ENCODE peak calls at places on chromosomes 1 and 21, in five cellular contexts. G is body of pancreas, S is choroid plexus epithelial cell, M is GM23338, A is neural progenitor cell. L is an unnamed sample.

GRCh38 chr1:5811419-5811818 is 180.8 kb downstream of the NPHP4 start:
- DNase-seq in G (no peak), S (no peak), M (no peak), A (peak), L (no peak)

GRCh38 chr1:176539018-176539417 is 76.0 kb downstream of the PAPPA2 start:
- DNase-seq in G (no peak), S (no peak), M (no peak), A (peak), L (no peak)

GRCh38 chr1:107626075-107626796 is 338.7 kb downstream of the VAV3 start:
- DNase-seq in G (no peak), S (no peak), M (no peak), A (no peak), L (no peak)

GRCh38 chr21:34846601-34847112 is 177.9 kb downstream of the CLIC6 start:
- DNase-seq in G (no peak), S (peak), M (no peak), A (peak), L (peak)

GRCh38 chr1:195591917-195592672 is 1016.1 kb downstream of the KCNT2 start:
- DNase-seq in G (no peak), S (peak), M (no peak), A (no peak), L (no peak)

GRCh38 chr1:5509664-5510452 is 482.4 kb downstream of the NPHP4 start:
- DNase-seq in G (peak), S (peak), M (peak), A (peak), L (peak)

GRCh38 chr21:32539378-32539777 is 45.9 kb downstream of the TCP10L start:
- DNase-seq in G (no peak), S (no peak), M (no peak), A (no peak), L (no peak)

GRCh38 chr1:17498214-17498613 is 41.3 kb upstream of the ARHGEF10L start:
- DNase-seq in G (no peak), S (no peak), M (no peak), A (no peak), L (no peak)

GRCh38 chr1:39507230-39507928 is 15.9 kb downstream of the BMP8A start:
- DNase-seq in G (no peak), S (peak), M (peak), A (peak), L (no peak)

GRCh38 chr21:33734818-33735217 is 92.5 kb downstream of the ITSN1 start:
- DNase-seq in G (no peak), S (no peak), M (no peak), A (no peak), L (no peak)

GRCh38 chr21:28229811-28230210 is 762.9 kb downstream of the LTN1 start:
- DNase-seq in G (no peak), S (peak), M (no peak), A (no peak), L (peak)

GRCh38 chr1:151416231-151416630 is 16.9 kb downstream of the PSMB4 start:
- DNase-seq in G (no peak), S (peak), M (no peak), A (no peak), L (peak)

GRCh38 chr1:25338188-25338981 is at the start of gene TMEM50A:
- DNase-seq in G (peak), S (peak), M (peak), A (peak), L (peak)

GRCh38 chr1:9438431-9439073 is 100.7 kb upstream of the SLC25A33 start:
- DNase-seq in G (peak), S (peak), M (no peak), A (no peak), L (peak)

GRCh38 chr1:185450917-185451316 is 133.9 kb upstream of the IVNS1ABP start:
- DNase-seq in G (no peak), S (no peak), M (peak), A (no peak), L (no peak)

GRCh38 chr1:24933468-24933867 is 3.4 kb upstream of the RUNX3 start:
- DNase-seq in G (no peak), S (no peak), M (peak), A (no peak), L (no peak)

GRCh38 chr1:16242556-16243407 is 5.8 kb upstream of the CPLANE2 start:
- DNase-seq in G (no peak), S (no peak), M (no peak), A (no peak), L (no peak)

GRCh38 chr1:222023025-222023424 is 281.1 kb upstream of the DUSP10 start:
- DNase-seq in G (no peak), S (no peak), M (no peak), A (no peak), L (no peak)

GRCh38 chr1:8351693-8352470 is 34.0 kb downstream of the SLC45A1 start:
- DNase-seq in G (no peak), S (peak), M (peak), A (peak), L (no peak)

GRCh38 chr1:46334030-46334384 is 6.6 kb upstream of the NSUN4 start:
- DNase-seq in G (no peak), S (no peak), M (no peak), A (no peak), L (no peak)

GRCh38 chr1:5331101-5331500 is 661.1 kb downstream of the NPHP4 start:
- DNase-seq in G (no peak), S (no peak), M (no peak), A (no peak), L (no peak)

GRCh38 chr1:180555411-180555810 is 3.4 kb upstream of the OVAAL start:
- DNase-seq in G (no peak), S (no peak), M (no peak), A (no peak), L (no peak)

GRCh38 chr1:156136970-156137483 is 16.4 kb upstream of the SEMA4A start:
- DNase-seq in G (no peak), S (no peak), M (peak), A (no peak), L (no peak)

GRCh38 chr1:99580451-99580850 is 65.5 kb upstream of the PALMD start:
- DNase-seq in G (no peak), S (peak), M (no peak), A (no peak), L (peak)

GRCh38 chr1:33335020-33335419 is 14.1 kb upstream of the A3GALT2 start:
- DNase-seq in G (no peak), S (peak), M (no peak), A (no peak), L (no peak)

GRCh38 chr1:169426174-169426716 is 1.0 kb downstream of the CCDC181 start:
- DNase-seq in G (no peak), S (no peak), M (no peak), A (no peak), L (no peak)

GRCh38 chr1:193537266-193538003 is 351.0 kb upstream of the B3GALT2 start:
- DNase-seq in G (no peak), S (no peak), M (no peak), A (no peak), L (no peak)

GRCh38 chr1:151553659-151554058 is 13.6 kb downstream of the TUFT1 start:
- DNase-seq in G (no peak), S (peak), M (no peak), A (no peak), L (peak)

GRCh38 chr1:203275656-203276272 is 29.6 kb upstream of the BTG2 start:
- DNase-seq in G (no peak), S (no peak), M (no peak), A (no peak), L (no peak)

GRCh38 chr1:40562185-40562584 is 30.7 kb downstream of the ZNF684 start:
- DNase-seq in G (no peak), S (no peak), M (no peak), A (no peak), L (no peak)

GRCh38 chr21:45325206-45326168 is 37.8 kb upstream of the POFUT2 start:
- DNase-seq in G (peak), S (no peak), M (no peak), A (no peak), L (no peak)

GRCh38 chr21:36211660-36212512 is 55.3 kb downstream of the DOP1B start:
- DNase-seq in G (no peak), S (peak), M (no peak), A (no peak), L (peak)

GRCh38 chr1:230170610-230171009 is 103.6 kb downstream of the GALNT2 start:
- DNase-seq in G (no peak), S (no peak), M (peak), A (no peak), L (no peak)

GRCh38 chr1:16122916-16123315 is 33.0 kb downstream of the EPHA2 start:
- DNase-seq in G (no peak), S (peak), M (no peak), A (no peak), L (peak)

GRCh38 chr1:94873520-94874351 is 53.2 kb downstream of the CNN3 start:
- DNase-seq in G (no peak), S (peak), M (no peak), A (no peak), L (peak)

GRCh38 chr21:37671381-37671780 is 244.9 kb downstream of the KCNJ6 start:
- DNase-seq in G (no peak), S (no peak), M (no peak), A (no peak), L (no peak)

GRCh38 chr1:174605198-174605597 is 157.4 kb downstream of the GPR52 start:
- DNase-seq in G (no peak), S (no peak), M (no peak), A (no peak), L (no peak)

GRCh38 chr1:81799939-81800740 is 594 bp upstream of the ADGRL2 start:
- DNase-seq in G (peak), S (peak), M (peak), A (peak), L (peak)

GRCh38 chr1:44811714-44812151 is 3.4 kb downstream of the BTBD19 start:
- DNase-seq in G (peak), S (peak), M (no peak), A (no peak), L (peak)
- H3K4me3 ChIP-seq in G (no peak), S (peak), M (no peak), A (no peak), L (peak)

DNA sequence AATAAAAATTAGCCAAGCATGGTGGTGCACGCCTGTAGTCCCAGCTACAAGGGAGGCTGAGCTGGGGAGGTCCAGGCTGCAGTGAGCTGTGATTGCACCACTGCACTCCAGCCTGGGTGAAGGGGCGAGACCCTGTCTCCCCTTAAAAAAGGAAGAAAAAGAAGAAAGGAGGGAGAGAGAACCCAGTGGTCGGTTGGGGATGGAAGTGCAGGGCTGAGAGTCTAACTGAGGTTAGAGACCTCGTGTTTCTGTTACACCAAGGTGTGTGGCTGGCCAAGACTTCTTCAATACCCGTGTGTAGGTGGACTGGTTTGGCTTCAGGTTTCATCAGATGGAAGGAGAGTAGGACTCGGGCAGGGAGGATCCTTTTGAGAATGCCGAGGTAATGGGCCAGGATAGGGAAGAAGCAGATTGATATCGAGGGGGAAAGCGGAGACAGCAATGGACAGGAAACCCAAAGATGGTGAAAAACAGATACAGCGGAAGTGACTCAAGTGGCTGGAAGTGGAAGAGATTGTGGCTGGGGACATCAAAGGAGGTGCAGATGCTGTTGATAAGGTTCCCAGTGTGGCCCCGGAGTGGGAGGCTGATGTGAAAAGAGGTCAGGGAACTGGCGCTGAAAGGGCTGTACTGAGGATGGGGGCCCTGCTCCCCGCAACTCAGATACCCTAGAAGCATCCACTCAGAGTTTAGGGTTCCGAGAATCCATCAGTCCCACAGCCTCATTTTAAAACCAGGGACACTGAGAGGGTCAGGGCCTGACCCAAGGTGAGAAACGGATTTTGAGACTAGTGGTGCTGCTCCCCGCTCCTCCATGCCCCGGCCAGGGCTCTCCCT is 681 bp upstream of the UBXN10 start:
- DNase-seq in G (no peak), S (no peak), M (no peak), A (no peak), L (no peak)
- H3K4me3 ChIP-seq in G (no peak), S (no peak), M (peak), A (peak), L (no peak)

GRCh38 chr1:90708826-90709225 is 8.3 kb downstream of the BARHL2 start:
- DNase-seq in G (no peak), S (no peak), M (no peak), A (no peak), L (no peak)

GRCh38 chr1:90705910-90706309 is 11.2 kb downstream of the BARHL2 start:
- DNase-seq in G (no peak), S (no peak), M (peak), A (no peak), L (no peak)

GRCh38 chr1:90706437-90707362 is 10.4 kb downstream of the BARHL2 start:
- DNase-seq in G (peak), S (no peak), M (peak), A (peak), L (no peak)

GRCh38 chr1:90708236-90708786 is 8.8 kb downstream of the BARHL2 start:
- DNase-seq in G (no peak), S (no peak), M (peak), A (no peak), L (no peak)

DNA sequence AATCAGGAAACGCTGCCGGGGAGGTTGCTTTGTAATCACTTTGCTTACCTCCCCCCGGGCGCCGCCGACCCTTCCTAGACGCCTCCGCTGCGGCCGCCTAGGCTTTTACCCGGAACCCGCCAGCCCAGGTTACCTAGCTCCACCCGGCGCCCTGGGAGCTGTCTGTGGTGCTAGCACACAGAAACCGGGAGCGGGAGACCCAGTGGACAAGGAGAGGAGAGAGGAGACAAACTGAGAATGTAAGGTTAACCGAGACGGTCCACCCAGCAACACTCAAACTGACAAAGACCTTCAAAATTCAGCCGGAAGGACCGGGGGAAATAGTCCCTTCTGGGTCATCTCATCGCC is 9.8 kb downstream of the BARHL2 start:
- DNase-seq in G (peak), S (peak), M (peak), A (peak), L (peak)
- H3K4me3 ChIP-seq in G (no peak), S (no peak), M (peak), A (peak), L (no peak)

GRCh38 chr1:10726355-10726754 is 70.1 kb downstream of the CASZ1 start:
- DNase-seq in G (peak), S (no peak), M (no peak), A (no peak), L (no peak)

GRCh38 chr1:10724052-10724494 is 72.4 kb downstream of the CASZ1 start:
- DNase-seq in G (peak), S (peak), M (no peak), A (no peak), L (peak)

GRCh38 chr1:10723317-10723716 is 73.1 kb downstream of the CASZ1 start:
- DNase-seq in G (no peak), S (no peak), M (no peak), A (no peak), L (no peak)

GRCh38 chr1:10724511-10724910 is 71.9 kb downstream of the CASZ1 start:
- DNase-seq in G (no peak), S (no peak), M (no peak), A (no peak), L (no peak)

DNA sequence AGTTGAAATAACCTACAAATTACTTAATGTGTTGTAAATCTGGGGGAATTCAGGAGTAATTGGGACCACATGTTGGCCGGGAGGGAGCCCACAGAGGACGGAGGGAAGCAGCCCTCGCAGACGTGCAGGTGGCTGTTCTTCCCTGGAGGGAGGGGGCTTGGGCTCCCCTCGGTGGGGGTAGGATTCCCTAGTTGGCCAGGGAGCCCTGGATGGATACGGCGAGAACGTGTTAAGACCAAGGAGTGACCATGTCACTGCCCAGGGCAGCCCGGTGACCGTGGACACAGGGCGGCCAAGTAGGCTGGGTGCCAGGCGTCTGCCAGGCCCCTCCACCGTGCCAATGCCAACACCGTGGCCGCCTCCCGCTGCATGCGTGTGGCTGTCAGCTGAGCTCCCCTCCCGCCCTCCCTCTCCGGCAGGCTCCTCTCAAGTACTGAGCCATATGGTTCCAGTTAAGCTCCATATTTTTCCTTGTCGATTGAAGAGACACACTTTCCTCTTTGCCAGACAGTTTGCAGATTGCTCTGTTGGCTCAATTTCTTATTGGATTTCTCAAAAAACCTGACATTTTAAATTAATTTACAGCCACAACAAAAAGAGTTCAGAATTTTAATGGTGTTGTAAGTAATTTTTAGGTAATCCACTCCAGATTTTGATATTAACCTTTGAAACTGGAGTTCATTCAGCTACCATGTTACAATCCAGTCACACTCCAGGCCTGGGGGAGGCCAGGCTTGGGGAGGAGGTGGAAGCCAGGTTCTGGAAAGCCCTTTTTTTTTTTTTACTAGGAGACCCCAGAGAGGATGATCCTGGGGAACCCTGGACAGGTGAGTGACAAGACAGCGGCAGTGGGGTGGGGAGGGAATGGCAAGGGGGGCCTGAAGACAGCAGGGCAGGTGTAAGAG is 71.2 kb downstream of the CASZ1 start:
- DNase-seq in G (peak), S (peak), M (no peak), A (no peak), L (peak)
- H3K4me3 ChIP-seq in G (no peak), S (no peak), M (no peak), A (no peak), L (no peak)

GRCh38 chr1:54884768-54885167 is 2.2 kb downstream of the DHCR24 start:
- DNase-seq in G (no peak), S (no peak), M (no peak), A (no peak), L (no peak)

GRCh38 chr1:54883349-54884102 is 3.5 kb downstream of the DHCR24 start:
- DNase-seq in G (peak), S (peak), M (no peak), A (no peak), L (peak)

GRCh38 chr1:54882483-54882882 is 4.5 kb downstream of the DHCR24 start:
- DNase-seq in G (no peak), S (peak), M (no peak), A (no peak), L (no peak)

GRCh38 chr1:54885237-54885679 is 1.7 kb downstream of the DHCR24 start:
- DNase-seq in G (no peak), S (no peak), M (no peak), A (no peak), L (no peak)

DNA sequence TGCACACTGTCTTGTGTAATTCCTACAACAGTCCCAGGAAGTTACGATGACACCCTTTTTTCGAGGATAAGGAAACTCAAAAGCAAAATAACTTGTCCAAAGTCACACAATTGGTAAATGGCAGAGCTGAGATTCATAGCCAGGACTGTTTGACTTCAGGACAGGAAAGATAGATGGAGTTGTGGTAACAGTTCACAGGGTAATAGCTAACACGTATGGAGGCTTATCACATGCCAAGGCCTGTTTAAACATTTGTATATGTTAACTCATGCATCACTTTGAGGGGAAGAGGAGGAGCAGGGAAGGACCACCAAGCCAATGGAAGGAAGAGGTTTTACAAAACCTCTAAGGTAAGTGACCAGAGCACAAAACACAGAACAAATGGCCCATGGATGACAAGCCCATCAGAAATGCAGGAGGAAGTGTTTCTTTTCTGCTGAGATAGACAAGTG is 2.8 kb downstream of the DHCR24 start:
- DNase-seq in G (no peak), S (no peak), M (no peak), A (no peak), L (no peak)
- H3K4me3 ChIP-seq in G (no peak), S (peak), M (peak), A (no peak), L (peak)

GRCh38 chr1:216601427-216601751 is 121.8 kb downstream of the ESRRG start:
- DNase-seq in G (no peak), S (no peak), M (no peak), A (no peak), L (no peak)
- H3K4me3 ChIP-seq in G (peak), S (peak), M (peak), A (peak), L (peak)

GRCh38 chr1:161115132-161115711 is 2.6 kb downstream of the PFDN2 start:
- DNase-seq in G (no peak), S (peak), M (no peak), A (no peak), L (peak)
- H3K4me3 ChIP-seq in G (no peak), S (no peak), M (no peak), A (no peak), L (no peak)

GRCh38 chr21:42880352-42880751 is 1.0 kb upstream of the WDR4 start:
- DNase-seq in G (no peak), S (no peak), M (no peak), A (no peak), L (no peak)
- H3K4me3 ChIP-seq in G (no peak), S (peak), M (peak), A (peak), L (peak)

GRCh38 chr1:172442404-172442803 is 1.5 kb downstream of the PIGC start:
- DNase-seq in G (no peak), S (no peak), M (no peak), A (no peak), L (peak)
- H3K4me3 ChIP-seq in G (no peak), S (no peak), M (no peak), A (peak), L (no peak)

L was measured in fibroblast of pulmonary artery.